ENCODE peak calls at places on chromosomes 1 and 21, in five cellular contexts. J is H1, M is H9, S is mesenchymal stem cell, F is neuronal stem cell. E is an unnamed sample.

GRCh38 chr1:43074244-43074643 is 97.8 kb downstream of the EBNA1BP2 start:
- DNase-seq in F (no peak), S (no peak), J (no peak), M (no peak), E (peak; percentile 39)

GRCh38 chr1:201013031-201013485 is 10.5 kb downstream of the KIF21B start:
- DNase-seq in J (no peak), S (no peak), F (no peak), M (no peak), E (no peak)

GRCh38 chr1:86214605-86215004 is 58.0 kb upstream of the COL24A1 start:
- DNase-seq in J (no peak), F (no peak), S (no peak), M (no peak), E (no peak)

GRCh38 chr1:195714248-195714647 is 894.0 kb downstream of the KCNT2 start:
- DNase-seq in M (no peak), J (no peak), F (no peak), S (peak; percentile 46), E (no peak)

GRCh38 chr1:47575855-47576757 is 138.3 kb downstream of the FOXD2 start:
- DNase-seq in J (no peak), S (peak; percentile 56), M (no peak), F (no peak), E (no peak)

GRCh38 chr1:2189459-2190425 is 4.8 kb downstream of the FAAP20 start:
- DNase-seq in J (peak; percentile 51), M (peak; percentile 96), F (peak; percentile 86), S (peak; percentile 97), E (peak; percentile 98)

GRCh38 chr1:43036932-43037331 is 78.3 kb upstream of the SLC2A1 start:
- DNase-seq in M (no peak), J (no peak), F (no peak), S (no peak), E (no peak)

GRCh38 chr1:170734412-170735175 is 70.7 kb downstream of the PRRX1 start:
- DNase-seq in J (no peak), F (no peak), S (peak; percentile 15), M (no peak), E (no peak)

GRCh38 chr1:7853341-7854026 is 619 bp upstream of the UTS2 start:
- DNase-seq in S (no peak), M (no peak), F (no peak), J (no peak), E (no peak)

GRCh38 chr1:72177711-72178110 is 104.6 kb downstream of the NEGR1 start:
- DNase-seq in F (no peak), M (no peak), J (no peak), S (peak; percentile 14), E (no peak)

GRCh38 chr1:30419246-30419720 is 304.1 kb downstream of the MATN1 start:
- DNase-seq in M (peak; percentile 16), S (no peak), J (no peak), F (no peak), E (no peak)

GRCh38 chr1:207002731-207003146 is 29.8 kb downstream of the C1orf116 start:
- DNase-seq in S (no peak), F (no peak), M (no peak), J (no peak), E (peak; percentile 25)

GRCh38 chr1:25744140-25744581 is 55.8 kb upstream of the SELENON start:
- DNase-seq in F (no peak), M (peak; percentile 74), J (peak; percentile 47), S (peak; percentile 56), E (no peak)

GRCh38 chr1:178209935-178210334 is 116.0 kb downstream of the RASAL2 start:
- DNase-seq in J (no peak), F (no peak), M (no peak), S (no peak), E (no peak)

GRCh38 chr1:22662986-22663408 is 10.0 kb downstream of the C1QB start:
- DNase-seq in F (no peak), M (no peak), J (no peak), S (no peak), E (no peak)

GRCh38 chr1:7223334-7224080 is 438.3 kb downstream of the CAMTA1 start:
- DNase-seq in S (peak; percentile 40), J (no peak), M (no peak), F (no peak), E (no peak)

GRCh38 chr1:27934818-27935549 is at the start of gene SMPDL3B:
- DNase-seq in F (peak; percentile 29), S (peak; percentile 26), J (peak; percentile 88), M (peak; percentile 96), E (peak; percentile 29)

GRCh38 chr1:220528679-220529529 is 968 bp downstream of the MARK1 start:
- DNase-seq in S (no peak), F (peak; percentile 50), J (no peak), M (peak; percentile 48), E (peak; percentile 29)

GRCh38 chr1:32806910-32807523 is 10.1 kb downstream of the YARS1 start:
- DNase-seq in F (no peak), M (no peak), S (no peak), J (no peak), E (no peak)

GRCh38 chr1:161736332-161736969 is 13.1 kb upstream of the DUSP12 start:
- DNase-seq in J (no peak), F (no peak), M (no peak), S (no peak), E (no peak)

GRCh38 chr1:11441211-11441952 is 37.6 kb upstream of the DISP3 start:
- DNase-seq in S (no peak), M (no peak), F (no peak), J (no peak), E (no peak)

GRCh38 chr1:25624155-25624554 is 7.6 kb downstream of the MAN1C1 start:
- DNase-seq in F (no peak), S (no peak), M (no peak), J (no peak), E (no peak)

GRCh38 chr1:20068722-20069121 is 1.3 kb upstream of the PLA2G5 start:
- DNase-seq in S (no peak), J (no peak), F (no peak), M (no peak), E (no peak)

GRCh38 chr1:221858758-221859157 is 116.9 kb upstream of the DUSP10 start:
- DNase-seq in M (no peak), S (peak; percentile 52), J (no peak), F (no peak), E (no peak)

GRCh38 chr1:63892632-63893395 is 119.0 kb downstream of the ROR1 start:
- DNase-seq in S (peak; percentile 73), J (no peak), F (no peak), M (no peak), E (no peak)

GRCh38 chr1:245888809-245889208 is 618.3 kb downstream of the SMYD3 start:
- DNase-seq in M (no peak), F (peak; percentile 0), S (peak; percentile 53), J (peak; percentile 5), E (no peak)

GRCh38 chr1:191641420-191642215 is 516.6 kb upstream of the RGS18 start:
- DNase-seq in F (no peak), J (no peak), M (no peak), S (no peak), E (no peak)

GRCh38 chr1:208231929-208232360 is 12.2 kb downstream of the PLXNA2 start:
- DNase-seq in M (no peak), S (peak; percentile 86), J (no peak), F (no peak), E (no peak)

GRCh38 chr1:208232639-208233038 is 11.5 kb downstream of the PLXNA2 start:
- DNase-seq in F (no peak), S (no peak), M (no peak), J (no peak), E (no peak)

GRCh38 chr1:208233546-208233945 is 10.6 kb downstream of the PLXNA2 start:
- DNase-seq in J (peak; percentile 65), M (peak; percentile 77), S (no peak), F (no peak), E (no peak)

GRCh38 chr1:208228550-208228949 is 15.6 kb downstream of the PLXNA2 start:
- DNase-seq in M (no peak), F (no peak), S (no peak), J (no peak), E (no peak)

GRCh38 chr1:208230668-208231529 is 13.3 kb downstream of the PLXNA2 start:
- DNase-seq in F (no peak), J (no peak), S (no peak), M (no peak), E (no peak)
- H3K14ac ChIP-seq in F (no peak overlapping the region), J (no peak overlapping the region), S (peak overlapping the region; percentile 84), M (no peak overlapping the region), E (peak overlapping the region; percentile 75)

GRCh38 chr21:38839370-38839681 is 33.6 kb downstream of the ETS2 start:
- DNase-seq in M (no peak), J (no peak), F (no peak), S (no peak), E (no peak)

GRCh38 chr21:38843379-38843778 is 37.6 kb downstream of the ETS2 start:
- DNase-seq in J (no peak), M (no peak), F (no peak), S (no peak), E (no peak)

GRCh38 chr21:38839683-38840286 is 34.1 kb downstream of the ETS2 start:
- DNase-seq in S (peak; percentile 97), J (no peak), M (no peak), F (no peak), E (peak; percentile 90)

GRCh38 chr21:38840456-38841129 is 34.9 kb downstream of the ETS2 start:
- DNase-seq in M (no peak), F (no peak), S (no peak), J (no peak), E (peak; percentile 41)

GRCh38 chr21:38841472-38841871 is 35.7 kb downstream of the ETS2 start:
- DNase-seq in M (no peak), J (no peak), F (no peak), S (no peak), E (no peak)
- H3K27ac ChIP-seq in M (no peak overlapping the region), J (no peak overlapping the region), F (no peak overlapping the region), S (no peak overlapping the region), E (no peak overlapping the region)

GRCh38 chr21:37647781-37648180 is 268.5 kb downstream of the KCNJ6 start:
- DNase-seq in J (no peak), S (no peak), M (no peak), F (no peak), E (no peak)

GRCh38 chr21:37645848-37646247 is 270.4 kb downstream of the KCNJ6 start:
- DNase-seq in S (no peak), J (no peak), M (no peak), F (no peak), E (no peak)

GRCh38 chr21:37644666-37645065 is 271.6 kb downstream of the KCNJ6 start:
- DNase-seq in F (no peak), M (peak; percentile 69), S (no peak), J (no peak), E (no peak)

GRCh38 chr21:37639756-37640155 is 273.2 kb downstream of the DYRK1A start:
- DNase-seq in F (no peak), S (no peak), J (no peak), M (no peak), E (no peak)

GRCh38 chr21:37642493-37642892 is 273.8 kb downstream of the KCNJ6 start:
- DNase-seq in F (no peak), M (peak; percentile 60), S (no peak), J (no peak), E (peak; percentile 54)
- H3K14ac ChIP-seq in F (no peak overlapping the region), M (no peak overlapping the region), S (no peak overlapping the region), J (no peak overlapping the region), E (no peak overlapping the region)

DNA sequence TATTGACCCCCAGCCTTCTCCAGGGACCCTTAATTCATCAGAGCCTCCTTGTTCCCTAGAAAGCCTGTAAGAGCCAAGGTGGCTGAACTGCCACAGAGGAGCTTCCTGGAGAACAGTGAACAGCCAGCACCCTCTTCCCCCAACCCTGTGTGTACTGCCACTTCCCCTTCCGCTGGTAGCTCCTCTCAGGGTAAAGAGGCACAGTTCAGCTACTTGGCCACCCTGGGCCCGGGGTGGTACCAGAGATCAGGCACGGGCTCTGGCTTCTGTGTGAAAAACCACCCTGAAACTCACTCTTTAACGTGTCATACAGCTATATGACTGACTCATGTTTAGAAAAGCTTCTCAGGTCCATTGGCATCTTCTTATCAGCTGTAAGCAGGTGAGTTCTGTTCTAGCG is 22.3 kb downstream of the ARMH1 start:
- DNase-seq in F (no peak), M (no peak), S (no peak), J (no peak), E (no peak)
- H3K27ac ChIP-seq in F (no peak overlapping the region), M (no peak overlapping the region), S (no peak overlapping the region), J (no peak overlapping the region), E (no peak overlapping the region)

E was measured in trophoblast cell.